ENCODE peak calls at places on chromosomes 2 and 18, in five cellular contexts. One of them, this sample, is unnamed.
A peak's percentile ranks its signal among the peaks of the same experiment; 100 is the strongest.

GRCh38 chr2:157432475-157433106 is 11.3 kb downstream of the CYTIP start:
- DNase-seq in endothelial cell of umbilical vein: no peak
- DNase-seq in breast epithelium: no peak
- DNase-seq in stomach: no peak
- DNase-seq in GM23338: no peak
- DNase-seq in this sample: no peak

GRCh38 chr2:17835511-17835910 is 19.3 kb downstream of the MSGN1 start:
- DNase-seq in endothelial cell of umbilical vein: no peak
- DNase-seq in breast epithelium: no peak
- DNase-seq in stomach: no peak
- DNase-seq in GM23338: peak; percentile 25
- DNase-seq in this sample: no peak

GRCh38 chr2:148253716-148254115 is 232.8 kb downstream of the MBD5 start:
- DNase-seq in endothelial cell of umbilical vein: peak; percentile 55
- DNase-seq in breast epithelium: no peak
- DNase-seq in stomach: no peak
- DNase-seq in GM23338: peak; percentile 33
- DNase-seq in this sample: no peak

GRCh38 chr18:78526923-78527775 is 452.5 kb upstream of the SALL3 start:
- DNase-seq in endothelial cell of umbilical vein: no peak
- DNase-seq in breast epithelium: no peak
- DNase-seq in stomach: no peak
- DNase-seq in GM23338: peak; percentile 9
- DNase-seq in this sample: no peak

GRCh38 chr2:159476329-159476728 is 140.0 kb downstream of the BAZ2B start:
- DNase-seq in endothelial cell of umbilical vein: no peak
- DNase-seq in breast epithelium: no peak
- DNase-seq in stomach: no peak
- DNase-seq in GM23338: no peak
- DNase-seq in this sample: no peak

GRCh38 chr18:28760299-28760698 is 583.4 kb upstream of the CDH2 start:
- DNase-seq in endothelial cell of umbilical vein: no peak
- DNase-seq in breast epithelium: no peak
- DNase-seq in stomach: no peak
- DNase-seq in GM23338: no peak
- DNase-seq in this sample: no peak

GRCh38 chr2:68716539-68716938 is 18.1 kb upstream of the ARHGAP25 start:
- DNase-seq in endothelial cell of umbilical vein: no peak
- DNase-seq in breast epithelium: no peak
- DNase-seq in stomach: no peak
- DNase-seq in GM23338: no peak
- DNase-seq in this sample: no peak

GRCh38 chr2:240126731-240127130 is 9.4 kb downstream of the COPS9 start:
- DNase-seq in endothelial cell of umbilical vein: no peak
- DNase-seq in breast epithelium: no peak
- DNase-seq in stomach: no peak
- DNase-seq in GM23338: no peak
- DNase-seq in this sample: no peak

GRCh38 chr18:52152036-52152435 is 188.0 kb upstream of the DCC start:
- DNase-seq in endothelial cell of umbilical vein: no peak
- DNase-seq in breast epithelium: no peak
- DNase-seq in stomach: no peak
- DNase-seq in GM23338: no peak
- DNase-seq in this sample: no peak

GRCh38 chr2:135863231-135863630 is 13.0 kb downstream of the MCM6 start:
- DNase-seq in endothelial cell of umbilical vein: no peak
- DNase-seq in breast epithelium: no peak
- DNase-seq in stomach: no peak
- DNase-seq in GM23338: no peak
- DNase-seq in this sample: no peak

GRCh38 chr2:70596293-70596692 is 42.7 kb upstream of the TGFA start:
- DNase-seq in endothelial cell of umbilical vein: peak; percentile 25
- DNase-seq in breast epithelium: no peak
- DNase-seq in stomach: no peak
- DNase-seq in GM23338: no peak
- DNase-seq in this sample: no peak

GRCh38 chr2:20838016-20838415 is 15.1 kb upstream of the LDAH start:
- DNase-seq in endothelial cell of umbilical vein: no peak
- DNase-seq in breast epithelium: no peak
- DNase-seq in stomach: no peak
- DNase-seq in GM23338: no peak
- DNase-seq in this sample: no peak

GRCh38 chr2:176415946-176416499 is 146.8 kb downstream of the MTX2 start:
- DNase-seq in endothelial cell of umbilical vein: no peak
- DNase-seq in breast epithelium: no peak
- DNase-seq in stomach: no peak
- DNase-seq in GM23338: no peak
- DNase-seq in this sample: no peak

GRCh38 chr2:159713691-159714585 is 1.6 kb downstream of the MARCHF7 start:
- DNase-seq in endothelial cell of umbilical vein: peak; percentile 56
- DNase-seq in breast epithelium: no peak
- DNase-seq in stomach: no peak
- DNase-seq in GM23338: no peak
- DNase-seq in this sample: no peak

GRCh38 chr18:48002933-48003365 is 72.5 kb upstream of the SMAD2 start:
- DNase-seq in endothelial cell of umbilical vein: peak; percentile 78
- DNase-seq in breast epithelium: no peak
- DNase-seq in stomach: peak; percentile 28
- DNase-seq in GM23338: no peak
- DNase-seq in this sample: peak; percentile 72

DNA sequence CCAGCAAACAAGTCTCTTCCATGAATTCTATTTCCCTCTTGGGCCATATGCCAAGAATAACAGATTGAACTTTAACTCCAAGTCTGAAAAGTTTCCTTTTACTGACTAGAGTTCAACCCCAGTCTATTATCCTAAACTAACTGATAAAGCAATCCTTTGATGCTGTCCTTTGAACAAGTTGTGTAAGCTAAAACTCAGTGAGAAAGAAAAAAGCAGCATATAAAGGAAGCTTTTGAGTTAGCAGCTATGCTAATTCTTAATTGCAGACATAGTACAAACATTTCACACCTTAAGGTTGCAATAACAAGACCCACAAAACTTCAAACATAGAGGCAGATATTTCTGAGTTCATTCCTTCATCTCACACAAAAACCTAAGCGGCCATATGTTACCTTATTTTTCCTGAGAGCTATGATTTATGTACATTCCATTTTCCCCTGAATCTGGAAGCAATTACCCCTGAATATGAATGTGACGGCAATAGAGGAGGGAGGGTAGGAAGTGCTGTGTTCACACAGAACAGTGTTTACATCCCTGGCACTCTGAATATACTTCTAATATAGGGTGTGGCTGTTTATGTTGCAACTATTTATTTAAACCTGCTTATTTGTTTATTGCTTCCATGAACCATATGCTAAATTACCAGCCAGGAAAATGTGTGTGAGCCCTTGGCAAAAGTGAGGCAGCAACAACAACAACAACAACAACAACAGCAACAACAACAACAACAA is 180.6 kb downstream of the IRS1 start:
- DNase-seq in endothelial cell of umbilical vein: peak; percentile 4
- DNase-seq in breast epithelium: no peak
- DNase-seq in stomach: no peak
- DNase-seq in GM23338: no peak
- DNase-seq in this sample: no peak
- TF ChIP-seq POLR2AphosphoS5 in endothelial cell of umbilical vein: no peak
- TF ChIP-seq POLR2AphosphoS5 in breast epithelium: no peak
- TF ChIP-seq POLR2AphosphoS5 in stomach: no peak
- TF ChIP-seq POLR2AphosphoS5 in GM23338: no peak
- TF ChIP-seq POLR2AphosphoS5 in this sample: no peak

GRCh38 chr2:97995734-97996624 is at the start of gene TMEM131:
- DNase-seq in endothelial cell of umbilical vein: peak; percentile 94
- DNase-seq in breast epithelium: peak; percentile 94
- DNase-seq in stomach: peak; percentile 96
- DNase-seq in GM23338: peak; percentile 93
- DNase-seq in this sample: peak; percentile 69
- H3K4me3 ChIP-seq in endothelial cell of umbilical vein: peak within 1 kb of the TSS; percentile 99
- H3K4me3 ChIP-seq in breast epithelium: peak within 1 kb of the TSS; percentile 99
- H3K4me3 ChIP-seq in stomach: peak within 1 kb of the TSS; percentile 79
- H3K4me3 ChIP-seq in GM23338: peak within 1 kb of the TSS; percentile 97
- H3K4me3 ChIP-seq in this sample: peak within 1 kb of the TSS; percentile 96

DNA sequence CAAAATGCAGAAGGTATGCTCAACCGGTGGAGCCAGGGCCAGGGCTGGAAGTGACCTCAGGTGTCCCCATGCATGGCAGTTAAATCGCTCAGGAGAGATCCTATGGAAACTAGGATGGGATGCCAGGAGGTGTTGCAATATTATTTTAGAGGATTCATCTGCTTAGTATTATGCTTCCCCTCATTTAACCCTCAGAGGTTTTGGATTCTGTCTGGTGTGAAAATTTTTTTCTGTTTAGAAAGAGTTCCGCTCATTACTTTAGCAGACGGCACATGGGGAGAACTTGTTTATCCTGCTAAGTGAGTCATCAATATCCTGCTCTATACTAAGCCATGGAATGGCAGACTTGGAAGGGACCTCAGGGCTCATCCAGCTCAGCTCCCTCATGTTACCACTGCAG is 42.5 kb downstream of the TRIB2 start:
- DNase-seq in endothelial cell of umbilical vein: peak; percentile 42
- DNase-seq in breast epithelium: no peak
- DNase-seq in stomach: no peak
- DNase-seq in GM23338: no peak
- DNase-seq in this sample: no peak
- TF ChIP-seq POLR2AphosphoS5 in endothelial cell of umbilical vein: no peak
- TF ChIP-seq POLR2AphosphoS5 in breast epithelium: peak; percentile 34
- TF ChIP-seq POLR2AphosphoS5 in stomach: peak; percentile 40
- TF ChIP-seq POLR2AphosphoS5 in GM23338: no peak
- TF ChIP-seq POLR2AphosphoS5 in this sample: no peak

GRCh38 chr2:230868947-230869690 is 4.4 kb downstream of the ITM2C start:
- DNase-seq in endothelial cell of umbilical vein: no peak
- DNase-seq in breast epithelium: no peak
- DNase-seq in stomach: peak; percentile 20
- DNase-seq in GM23338: peak; percentile 59
- DNase-seq in this sample: no peak

GRCh38 chr2:230872151-230872967 is 7.6 kb downstream of the ITM2C start:
- DNase-seq in endothelial cell of umbilical vein: no peak
- DNase-seq in breast epithelium: peak; percentile 34
- DNase-seq in stomach: peak; percentile 17
- DNase-seq in GM23338: no peak
- DNase-seq in this sample: no peak

GRCh38 chr2:230871361-230872150 is 6.8 kb downstream of the ITM2C start:
- DNase-seq in endothelial cell of umbilical vein: no peak
- DNase-seq in breast epithelium: peak; percentile 36
- DNase-seq in stomach: peak; percentile 18
- DNase-seq in GM23338: no peak
- DNase-seq in this sample: no peak

GRCh38 chr2:230869691-230870543 is 5.2 kb downstream of the ITM2C start:
- DNase-seq in endothelial cell of umbilical vein: no peak
- DNase-seq in breast epithelium: no peak
- DNase-seq in stomach: peak; percentile 18
- DNase-seq in GM23338: no peak
- DNase-seq in this sample: no peak

DNA sequence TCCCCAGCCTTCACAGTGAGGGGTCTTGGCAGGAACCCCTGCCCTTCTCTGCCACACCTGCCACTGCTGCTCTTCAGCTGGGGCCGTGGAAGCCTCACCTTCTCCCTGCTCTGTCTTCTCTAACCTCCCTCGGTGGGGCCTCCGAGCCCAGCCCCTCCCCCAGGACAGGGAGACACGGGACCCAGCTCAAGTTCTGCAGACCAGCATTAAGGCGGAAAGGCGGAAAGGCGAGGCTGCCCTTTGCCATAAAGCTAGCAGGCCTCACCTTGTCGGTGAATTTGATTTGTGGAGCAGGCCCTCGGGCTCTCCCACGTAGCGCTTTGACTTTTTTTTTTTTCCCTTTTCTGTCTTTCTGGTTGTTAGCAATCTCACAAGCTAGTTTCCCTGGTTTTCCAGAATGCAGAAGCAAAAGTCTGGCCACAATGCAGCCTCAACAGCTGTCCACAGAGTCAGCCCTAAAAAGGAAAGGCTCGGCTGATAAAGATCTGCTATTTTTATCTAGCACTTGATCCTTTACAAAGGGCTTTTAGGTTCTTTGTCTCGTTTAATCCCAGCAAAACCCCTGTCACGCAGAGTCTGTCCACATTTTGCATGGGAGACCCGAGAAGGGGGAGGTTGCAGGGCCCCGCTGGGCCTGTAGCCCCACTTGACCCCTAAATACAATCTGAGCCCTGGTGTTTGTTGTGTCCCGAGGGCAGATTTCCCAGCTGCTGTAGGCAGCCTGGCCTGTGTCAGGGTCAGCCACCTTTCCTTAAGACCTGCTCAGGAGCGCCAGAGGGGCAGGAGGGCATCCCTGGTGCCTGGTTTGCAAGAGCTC is 6.0 kb downstream of the ITM2C start:
- DNase-seq in endothelial cell of umbilical vein: no peak
- DNase-seq in breast epithelium: peak; percentile 2
- DNase-seq in stomach: peak; percentile 24
- DNase-seq in GM23338: no peak
- DNase-seq in this sample: no peak
- H3K4me3 ChIP-seq in endothelial cell of umbilical vein: no peak overlapping the region
- H3K4me3 ChIP-seq in breast epithelium: no peak overlapping the region
- H3K4me3 ChIP-seq in stomach: no peak overlapping the region
- H3K4me3 ChIP-seq in GM23338: no peak overlapping the region
- H3K4me3 ChIP-seq in this sample: no peak overlapping the region

DNA sequence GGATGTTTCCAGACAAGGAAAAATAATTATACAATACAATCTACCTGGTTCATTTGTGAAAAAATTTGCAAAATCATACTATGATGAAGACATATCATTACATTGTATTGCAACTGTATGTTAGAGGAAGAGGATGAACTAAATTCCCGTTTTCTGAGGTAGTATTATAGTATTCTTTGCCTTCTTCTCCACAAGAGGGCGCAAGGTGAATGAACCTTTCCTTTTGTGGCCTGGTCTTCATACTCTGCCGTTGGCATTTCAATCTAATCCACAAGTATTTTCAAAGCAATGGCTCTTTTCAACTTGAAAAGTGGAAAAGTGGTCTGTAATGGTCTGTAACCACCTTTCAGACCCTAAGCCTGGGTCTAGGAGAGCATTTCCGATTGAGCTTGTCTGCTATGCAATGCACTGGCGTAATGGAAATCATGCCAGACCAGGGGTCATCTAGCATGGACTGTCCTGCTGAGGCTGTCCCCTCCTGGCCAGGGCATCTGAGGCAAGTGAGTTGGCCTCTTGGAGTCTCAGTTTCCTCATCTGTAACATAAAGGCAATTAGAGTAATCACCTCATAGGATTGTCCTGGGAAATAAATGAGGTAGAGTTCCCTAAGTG is 30.8 kb upstream of the ZNF396 start:
- DNase-seq in endothelial cell of umbilical vein: peak; percentile 80
- DNase-seq in breast epithelium: no peak
- DNase-seq in stomach: peak; percentile 39
- DNase-seq in GM23338: peak; percentile 93
- DNase-seq in this sample: peak; percentile 45
- TF ChIP-seq POLR2AphosphoS5 in endothelial cell of umbilical vein: no peak
- TF ChIP-seq POLR2AphosphoS5 in breast epithelium: no peak
- TF ChIP-seq POLR2AphosphoS5 in stomach: no peak
- TF ChIP-seq POLR2AphosphoS5 in GM23338: no peak
- TF ChIP-seq POLR2AphosphoS5 in this sample: no peak

GRCh38 chr18:25974630-25975077 is 115.8 kb downstream of the SS18 start:
- DNase-seq in endothelial cell of umbilical vein: no peak
- DNase-seq in breast epithelium: no peak
- DNase-seq in stomach: no peak
- DNase-seq in GM23338: no peak
- DNase-seq in this sample: no peak
- H3K4me3 ChIP-seq in endothelial cell of umbilical vein: no peak overlapping the region
- H3K4me3 ChIP-seq in breast epithelium: no peak overlapping the region
- H3K4me3 ChIP-seq in stomach: no peak overlapping the region
- H3K4me3 ChIP-seq in GM23338: no peak overlapping the region
- H3K4me3 ChIP-seq in this sample: no peak overlapping the region

GRCh38 chr2:10009811-10010781 is 33.3 kb upstream of the KLF11 start:
- DNase-seq in endothelial cell of umbilical vein: no peak
- DNase-seq in breast epithelium: peak; percentile 43
- DNase-seq in stomach: peak; percentile 97
- DNase-seq in GM23338: no peak
- DNase-seq in this sample: no peak
- TF ChIP-seq POLR2AphosphoS5 in endothelial cell of umbilical vein: no peak
- TF ChIP-seq POLR2AphosphoS5 in breast epithelium: no peak
- TF ChIP-seq POLR2AphosphoS5 in stomach: peak; percentile 72
- TF ChIP-seq POLR2AphosphoS5 in GM23338: no peak
- TF ChIP-seq POLR2AphosphoS5 in this sample: no peak

This sample was measured in Panc1.